ENCODE peak calls at places on chromosomes 16 and 17, in four cellular contexts. E, M, J and I are unnamed samples.

GRCh38 chr17:73650617-73651200 is 6.5 kb upstream of the SDK2 start:
- DNase-seq in E (no peak), M (no peak), J (peak), I (no peak)

GRCh38 chr17:17830740-17831207 is 6.0 kb downstream of the SREBF1 start:
- DNase-seq in E (no peak), M (no peak), J (peak), I (no peak)

GRCh38 chr16:15993946-15994665 is 44.7 kb downstream of the ABCC1 start:
- DNase-seq in E (no peak), M (no peak), J (no peak), I (peak)

GRCh38 chr16:47461598-47462266 is 601 bp downstream of the PHKB start:
- DNase-seq in E (no peak), M (peak), J (peak), I (peak)

GRCh38 chr17:69452664-69453260 is 38.3 kb downstream of the MAP2K6 start:
- DNase-seq in E (no peak), M (no peak), J (no peak), I (no peak)

GRCh38 chr17:20302191-20302917 is 165.0 kb downstream of the LGALS9B start:
- DNase-seq in E (peak), M (no peak), J (no peak), I (no peak)

GRCh38 chr16:47873434-47873833 is 282.4 kb downstream of the ABCC12 start:
- DNase-seq in E (no peak), M (peak), J (no peak), I (no peak)

GRCh38 chr17:8807070-8807550 is 7.9 kb upstream of the MFSD6L start:
- DNase-seq in E (no peak), M (peak), J (no peak), I (no peak)

GRCh38 chr17:55903028-55903690 is 152.3 kb downstream of the PCTP start:
- DNase-seq in E (no peak), M (no peak), J (no peak), I (no peak)

GRCh38 chr17:44350733-44351226 is 5.7 kb downstream of the GRN start:
- DNase-seq in E (no peak), M (peak), J (peak), I (peak)

GRCh38 chr17:42918902-42919521 is 18.4 kb downstream of the G6PC1 start:
- DNase-seq in E (no peak), M (no peak), J (no peak), I (no peak)

GRCh38 chr17:59292174-59292523 is 39.3 kb upstream of the YPEL2 start:
- DNase-seq in E (no peak), M (no peak), J (no peak), I (no peak)

GRCh38 chr17:4796550-4796915 is 569 bp downstream of the PSMB6 start:
- DNase-seq in E (no peak), M (no peak), J (peak), I (peak)

GRCh38 chr16:19718624-19718965 is 524 bp downstream of the IQCK start:
- DNase-seq in E (no peak), M (no peak), J (no peak), I (no peak)

GRCh38 chr16:12573730-12574383 is 229.8 kb downstream of the CPPED1 start:
- DNase-seq in E (no peak), M (peak), J (peak), I (peak)
- TF ChIP-seq CTCF in E (no peak), M (peak), J (peak), I (peak)

GRCh38 chr16:58301052-58301451 is 6.2 kb upstream of the PRSS54 start:
- DNase-seq in E (no peak), M (no peak), J (no peak), I (no peak)

GRCh38 chr16:58307583-58308312 is 12.9 kb upstream of the PRSS54 start:
- DNase-seq in E (no peak), M (no peak), J (no peak), I (no peak)

GRCh38 chr16:58306327-58306726 is 11.5 kb upstream of the PRSS54 start:
- DNase-seq in E (no peak), M (no peak), J (peak), I (peak)
- TF ChIP-seq CTCF in E (no peak), M (peak), J (peak), I (peak)

DNA sequence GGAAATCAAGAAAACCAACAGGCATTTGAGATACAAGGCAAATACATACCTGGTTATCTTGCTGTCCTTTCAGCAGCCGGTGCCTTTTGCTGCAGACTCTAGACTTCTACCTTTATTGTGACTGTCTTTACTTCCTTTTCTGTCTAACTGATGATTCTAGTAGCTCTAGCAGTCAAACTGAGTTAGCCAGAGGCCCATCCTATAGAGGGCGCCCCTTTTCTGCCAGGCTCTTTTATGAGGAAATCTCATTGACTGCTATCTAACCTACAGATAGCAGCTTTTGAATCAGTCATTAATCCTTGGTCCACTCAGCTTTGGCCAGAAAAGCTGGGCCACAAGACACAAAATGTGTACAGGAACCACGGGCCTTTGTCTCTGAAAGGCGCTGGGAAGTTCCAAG is 87.5 kb upstream of the WSB1 start:
- DNase-seq in E (no peak), M (no peak), J (peak), I (peak)
- TF ChIP-seq CTCF in E (no peak), M (no peak), J (no peak), I (peak)

GRCh38 chr17:80034977-80035686 is 540 bp downstream of the TBC1D16 start:
- DNase-seq in E (no peak), M (peak), J (peak), I (peak)

GRCh38 chr17:80036715-80037477 is 454 bp downstream of the CCDC40 start:
- DNase-seq in E (no peak), M (no peak), J (peak), I (peak)

GRCh38 chr17:80035687-80035936 is at the start of gene TBC1D16:
- DNase-seq in E (no peak), M (peak), J (no peak), I (no peak)

GRCh38 chr17:80034654-80034976 is 1.1 kb downstream of the TBC1D16 start:
- DNase-seq in E (no peak), M (no peak), J (no peak), I (no peak)

GRCh38 chr17:80035937-80036714 is at the start of gene CCDC40:
- DNase-seq in E (peak), M (peak), J (peak), I (peak)
- TF ChIP-seq CTCF in E (no peak), M (no peak), J (no peak), I (no peak)

DNA sequence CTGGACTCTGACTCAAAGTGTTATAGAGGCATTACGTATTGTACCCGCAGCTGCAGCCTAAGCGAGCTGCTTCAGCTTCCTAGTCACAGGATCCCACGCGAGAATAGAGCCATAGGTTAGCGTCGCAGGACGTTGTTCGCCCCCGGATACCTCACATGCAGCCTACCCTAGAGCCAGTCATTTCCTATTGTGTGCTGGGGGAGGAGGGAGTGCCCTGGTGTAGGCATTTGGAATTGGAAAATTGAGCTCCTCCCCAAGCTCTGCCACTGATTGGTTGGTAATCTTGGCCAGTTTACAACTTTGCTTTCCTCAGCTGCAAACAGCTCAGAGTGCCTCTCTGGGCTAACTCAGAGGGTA is 530 bp downstream of the NAA60 start:
- DNase-seq in E (no peak), M (no peak), J (peak), I (peak)
- TF ChIP-seq CTCF in E (no peak), M (no peak), J (peak), I (no peak)

GRCh38 chr17:76929572-76929971 is 61.4 kb downstream of the MGAT5B start:
- DNase-seq in E (no peak), M (no peak), J (no peak), I (no peak)

GRCh38 chr17:76926237-76926866 is 58.1 kb downstream of the MGAT5B start:
- DNase-seq in E (no peak), M (no peak), J (no peak), I (no peak)

GRCh38 chr17:76929148-76929547 is 60.9 kb downstream of the MGAT5B start:
- DNase-seq in E (no peak), M (no peak), J (no peak), I (no peak)

GRCh38 chr17:76927577-76927976 is 59.4 kb downstream of the MGAT5B start:
- DNase-seq in E (no peak), M (no peak), J (no peak), I (no peak)

GRCh38 chr17:76927982-76928381 is 59.8 kb downstream of the MGAT5B start:
- DNase-seq in E (no peak), M (no peak), J (no peak), I (no peak)
- TF ChIP-seq CTCF in E (no peak), M (no peak), J (no peak), I (no peak)

GRCh38 chr17:31510273-31511175 is 119.0 kb downstream of the RAB11FIP4 start:
- DNase-seq in E (no peak), M (no peak), J (no peak), I (no peak)

GRCh38 chr17:31509095-31509804 is 117.8 kb downstream of the RAB11FIP4 start:
- DNase-seq in E (no peak), M (no peak), J (no peak), I (no peak)

GRCh38 chr17:31509805-31510177 is 118.3 kb downstream of the RAB11FIP4 start:
- DNase-seq in E (no peak), M (no peak), J (no peak), I (no peak)

GRCh38 chr17:31506517-31506916 is 115.0 kb downstream of the RAB11FIP4 start:
- DNase-seq in E (no peak), M (no peak), J (no peak), I (no peak)

DNA sequence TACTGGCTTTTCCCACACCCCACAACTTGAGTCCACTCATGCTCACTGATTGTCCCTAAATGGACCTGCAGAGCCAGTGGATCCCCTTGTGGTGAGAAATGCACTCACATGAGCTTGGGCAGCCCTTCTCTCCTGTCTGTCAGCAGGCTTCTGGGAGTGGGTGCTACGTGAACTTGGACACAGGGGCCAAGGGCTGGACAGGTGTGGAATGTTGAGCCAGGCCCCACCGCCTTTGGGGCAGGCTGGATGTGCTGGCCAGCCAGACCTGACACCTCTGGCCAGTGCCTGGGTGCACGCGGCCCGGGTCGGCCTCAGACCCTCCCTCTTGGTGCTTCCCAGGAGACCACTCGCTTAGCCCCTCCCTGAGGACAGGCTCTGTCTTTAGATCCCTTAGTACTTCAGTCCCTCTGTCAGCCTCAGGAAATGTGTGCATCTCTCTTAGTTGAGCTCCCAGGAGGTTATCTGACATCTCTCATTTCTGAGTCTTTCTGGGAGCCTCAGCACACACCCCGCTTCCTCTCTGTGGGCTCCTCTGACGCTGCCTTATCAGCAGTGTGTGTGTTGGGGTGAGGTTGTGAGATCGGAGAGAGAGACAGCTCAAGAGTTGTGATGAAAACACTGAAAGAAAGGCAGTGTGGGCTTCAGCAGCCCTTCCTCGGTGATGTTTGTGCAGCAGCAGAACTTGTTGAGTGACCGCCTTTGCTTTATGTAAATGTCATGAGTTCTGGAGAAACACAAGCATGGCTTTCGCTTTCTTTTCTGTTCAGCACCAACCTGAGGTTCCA is 117.0 kb downstream of the RAB11FIP4 start:
- DNase-seq in E (no peak), M (peak), J (no peak), I (no peak)
- TF ChIP-seq CTCF in E (no peak), M (peak), J (no peak), I (peak)